ENCODE peak calls at places on chromosome 1, in four cellular contexts. V is mesothelial cell of epicardium, O is renal cortical epithelial cell, J is NCI-H1694. E is an unnamed sample.

GRCh38 chr1:50633465-50633864 is 210.2 kb upstream of the DMRTA2 start:
- DNase-seq in V (no peak), O (no peak), J (no peak), E (no peak)

GRCh38 chr1:2188336-2188735 is 6.2 kb downstream of the FAAP20 start:
- DNase-seq in V (no peak), O (no peak), J (no peak), E (no peak)

GRCh38 chr1:42128499-42128898 is 24.7 kb upstream of the GUCA2B start:
- DNase-seq in V (no peak), O (no peak), J (no peak), E (no peak)

GRCh38 chr1:197696372-197696771 is 78.9 kb downstream of the DENND1B start:
- DNase-seq in V (no peak), O (peak; percentile 68), J (no peak), E (no peak)

GRCh38 chr1:46001087-46001785 is 131.2 kb downstream of the PIK3R3 start:
- DNase-seq in V (no peak), O (no peak), J (no peak), E (no peak)

GRCh38 chr1:101365186-101365585 is 128.4 kb downstream of the S1PR1 start:
- DNase-seq in V (no peak), O (no peak), J (no peak), E (no peak)

GRCh38 chr1:207839083-207839413 is 71.9 kb downstream of the CD34 start:
- DNase-seq in V (no peak), O (no peak), J (no peak), E (no peak)

GRCh38 chr1:41807390-41807789 is 111.3 kb downstream of the HIVEP3 start:
- DNase-seq in V (no peak), O (no peak), J (no peak), E (no peak)

E was measured in breast epithelium.